ENCODE peak calls at places on chromosome 3, in nine cellular contexts. T, J, S, Z, R, L, D, A and U are unnamed samples.

GRCh38 chr3:187770224-187770623 is 25.0 kb upstream of the BCL6 start:
- DNase-seq in T (no peak), J (peak), S (no peak), Z (no peak), R (no peak), L (no peak), D (no peak), A (no peak), U (no peak)

GRCh38 chr3:94360982-94361381 is 298.1 kb downstream of the NSUN3 start:
- DNase-seq in T (no peak), J (no peak), S (no peak), Z (no peak), R (no peak), L (no peak), D (no peak), A (no peak), U (no peak)

GRCh38 chr3:160981217-160981938 is 123.8 kb downstream of the B3GALNT1 start:
- DNase-seq in T (no peak), J (no peak), S (no peak), Z (no peak), R (no peak), L (no peak), D (no peak), A (no peak), U (no peak)

GRCh38 chr3:28850186-28850585 is 430.7 kb upstream of the RBMS3 start:
- DNase-seq in T (no peak), J (no peak), S (no peak), Z (no peak), R (no peak), L (no peak), D (no peak), A (peak), U (no peak)

GRCh38 chr3:37619568-37619967 is 242.1 kb upstream of the CTDSPL start:
- DNase-seq in T (no peak), J (no peak), S (no peak), Z (no peak), R (no peak), L (no peak), D (no peak), A (no peak), U (no peak)

GRCh38 chr3:33089515-33089914 is 7.4 kb downstream of the GLB1 start:
- DNase-seq in T (no peak), J (no peak), S (no peak), Z (no peak), R (no peak), L (no peak), D (no peak), A (no peak), U (no peak)

GRCh38 chr3:108124337-108125150 is 33.7 kb upstream of the CD47 start:
- DNase-seq in T (no peak), J (no peak), S (no peak), Z (no peak), R (peak), L (peak), D (no peak), A (no peak), U (peak)

GRCh38 chr3:99633887-99634558 is 4.4 kb upstream of the COL8A1 start:
- DNase-seq in T (no peak), J (no peak), S (no peak), Z (no peak), R (peak), L (no peak), D (no peak), A (no peak), U (no peak)

GRCh38 chr3:79767194-79767952 is 425 bp downstream of the ROBO1 start:
- DNase-seq in T (no peak), J (no peak), S (no peak), Z (no peak), R (peak), L (no peak), D (no peak), A (no peak), U (no peak)

GRCh38 chr3:85710490-85710889 is 751.7 kb downstream of the CADM2 start:
- DNase-seq in T (peak), J (no peak), S (no peak), Z (peak), R (no peak), L (no peak), D (peak), A (no peak), U (no peak)

GRCh38 chr3:20186600-20187004 is 596 bp upstream of the SGO1 start:
- DNase-seq in T (no peak), J (peak), S (no peak), Z (peak), R (no peak), L (no peak), D (no peak), A (no peak), U (no peak)

GRCh38 chr3:8651418-8652322 is 7.1 kb upstream of the SSUH2 start:
- DNase-seq in T (no peak), J (peak), S (no peak), Z (no peak), R (no peak), L (no peak), D (no peak), A (no peak), U (no peak)

GRCh38 chr3:39794880-39795279 is 14.5 kb upstream of the MYRIP start:
- DNase-seq in T (no peak), J (no peak), S (peak), Z (no peak), R (no peak), L (no peak), D (no peak), A (no peak), U (no peak)

GRCh38 chr3:63845215-63845614 is 18.4 kb downstream of the THOC7 start:
- DNase-seq in T (no peak), J (no peak), S (no peak), Z (no peak), R (no peak), L (no peak), D (no peak), A (peak), U (no peak)

GRCh38 chr3:9279959-9280358 is 30.5 kb upstream of the SRGAP3 start:
- DNase-seq in T (peak), J (no peak), S (no peak), Z (no peak), R (no peak), L (no peak), D (peak), A (peak), U (no peak)

GRCh38 chr3:57556459-57557087 is 499 bp downstream of the PDE12 start:
- DNase-seq in T (no peak), J (no peak), S (no peak), Z (peak), R (no peak), L (peak), D (peak), A (no peak), U (no peak)

GRCh38 chr3:74639681-74640080 is 25.2 kb upstream of the CNTN3 start:
- DNase-seq in T (peak), J (no peak), S (no peak), Z (no peak), R (no peak), L (no peak), D (no peak), A (no peak), U (no peak)

GRCh38 chr3:25901796-25902195 is 111.9 kb downstream of the OXSM start:
- DNase-seq in T (no peak), J (no peak), S (no peak), Z (no peak), R (no peak), L (peak), D (no peak), A (no peak), U (no peak)

GRCh38 chr3:122497425-122497824 is 17.3 kb downstream of the KPNA1 start:
- DNase-seq in T (peak), J (no peak), S (no peak), Z (peak), R (no peak), L (no peak), D (peak), A (no peak), U (no peak)

GRCh38 chr3:113697192-113698090 is 999 bp upstream of the USF3 start:
- DNase-seq in T (peak), J (peak), S (peak), Z (peak), R (peak), L (peak), D (peak), A (peak), U (no peak)

GRCh38 chr3:138949445-138950005 is 2.5 kb downstream of the FOXL2NB start:
- DNase-seq in T (no peak), J (no peak), S (peak), Z (no peak), R (no peak), L (no peak), D (no peak), A (peak), U (no peak)

GRCh38 chr3:8574670-8575322 is 69.8 kb downstream of the SSUH2 start:
- DNase-seq in T (no peak), J (no peak), S (peak), Z (no peak), R (no peak), L (no peak), D (no peak), A (no peak), U (no peak)

GRCh38 chr3:186356152-186356551 is 5.9 kb downstream of the DGKG start:
- DNase-seq in T (no peak), J (no peak), S (no peak), Z (no peak), R (no peak), L (no peak), D (no peak), A (no peak), U (no peak)

GRCh38 chr3:188863999-188864406 is 307.8 kb upstream of the TPRG1 start:
- DNase-seq in T (peak), J (no peak), S (no peak), Z (no peak), R (no peak), L (no peak), D (peak), A (no peak), U (no peak)

GRCh38 chr3:183098538-183099025 is 714 bp downstream of the MCCC1 start:
- DNase-seq in T (no peak), J (peak), S (no peak), Z (peak), R (no peak), L (no peak), D (no peak), A (no peak), U (no peak)

GRCh38 chr3:46184469-46184868 is 23.6 kb downstream of the CCR1 start:
- DNase-seq in T (peak), J (no peak), S (no peak), Z (peak), R (no peak), L (no peak), D (no peak), A (no peak), U (no peak)

GRCh38 chr3:107620534-107620933 is 97.8 kb downstream of the BBX start:
- DNase-seq in T (no peak), J (no peak), S (no peak), Z (no peak), R (no peak), L (no peak), D (no peak), A (no peak), U (no peak)

GRCh38 chr3:27528798-27529197 is 44.6 kb upstream of the SLC4A7 start:
- DNase-seq in T (no peak), J (no peak), S (no peak), Z (no peak), R (no peak), L (no peak), D (no peak), A (no peak), U (no peak)